ENCODE peak calls at places on chromosomes 13 and 19, in ten cellular contexts. A, I, F, K, X, L, N, W, Q and Y are unnamed samples.

GRCh38 chr13:76418404-76418803 is 467.8 kb downstream of the KCTD12 start:
- DNase-seq in A (no peak), I (no peak), F (no peak), K (no peak), X (no peak), L (peak), N (no peak), W (no peak), Q (no peak), Y (no peak)

GRCh38 chr13:114073881-114074551 is 58.4 kb downstream of the RASA3 start:
- DNase-seq in A (no peak), I (no peak), F (no peak), K (no peak), X (no peak), L (no peak), N (no peak), W (no peak), Q (peak), Y (no peak)

GRCh38 chr13:75385708-75386083 is 96.3 kb downstream of the TBC1D4 start:
- DNase-seq in A (no peak), I (no peak), F (no peak), K (no peak), X (no peak), L (no peak), N (no peak), W (no peak), Q (no peak), Y (no peak)

GRCh38 chr19:16153582-16154336 is 10.3 kb downstream of the HSH2D start:
- DNase-seq in A (no peak), I (peak), F (no peak), K (no peak), X (no peak), L (no peak), N (no peak), W (no peak), Q (no peak), Y (no peak)

GRCh38 chr19:32598022-32598421 is 17.0 kb downstream of the PDCD5 start:
- DNase-seq in A (no peak), I (no peak), F (no peak), K (no peak), X (peak), L (no peak), N (no peak), W (no peak), Q (no peak), Y (no peak)

GRCh38 chr13:60583196-60583908 is 186.3 kb downstream of the TDRD3 start:
- DNase-seq in A (no peak), I (peak), F (peak), K (no peak), X (peak), L (peak), N (no peak), W (peak), Q (no peak), Y (no peak)

GRCh38 chr13:19586904-19587634 is 25.7 kb upstream of the TPTE2 start:
- DNase-seq in A (no peak), I (peak), F (peak), K (peak), X (peak), L (no peak), N (peak), W (no peak), Q (no peak), Y (no peak)

GRCh38 chr13:44193731-44194130 is 179.9 kb upstream of the SERP2 start:
- DNase-seq in A (no peak), I (no peak), F (no peak), K (no peak), X (no peak), L (no peak), N (no peak), W (no peak), Q (no peak), Y (no peak)

GRCh38 chr13:36130168-36130541 is 1.0 kb downstream of the DCLK1 start:
- DNase-seq in A (no peak), I (no peak), F (no peak), K (no peak), X (no peak), L (no peak), N (no peak), W (no peak), Q (no peak), Y (no peak)

GRCh38 chr19:45814851-45815481 is at the start of gene RSPH6A:
- DNase-seq in A (no peak), I (peak), F (no peak), K (no peak), X (no peak), L (no peak), N (no peak), W (peak), Q (no peak), Y (no peak)

GRCh38 chr19:708154-709141 is at the start of gene PALM:
- DNase-seq in A (peak), I (peak), F (no peak), K (no peak), X (no peak), L (no peak), N (no peak), W (peak), Q (no peak), Y (no peak)

GRCh38 chr13:52750713-52751112 is 11.1 kb upstream of the CNMD start:
- DNase-seq in A (no peak), I (no peak), F (no peak), K (no peak), X (no peak), L (no peak), N (no peak), W (no peak), Q (no peak), Y (no peak)